ENCODE peak calls at places on chromosome 6, in six cellular contexts. One of them, this sample, is unnamed.

GRCh38 chr6:84284428-84285033 is 57.1 kb upstream of the CEP162 start:
- DNase-seq in NCI-H774: no peak
- DNase-seq in activated naive CD8-positive, alpha-beta T cell treated with anti-CD3 and anti-CD28 coated beads, Interleukin-2, amount 50 U/mL, for 24 hours: no peak
- DNase-seq in AML-193: no peak
- DNase-seq in fibroblast of the aortic adventitia: peak
- DNase-seq in G401: no peak
- DNase-seq in this sample: no peak

GRCh38 chr6:160462116-160462515 is 113.9 kb downstream of the SLC22A3 start:
- DNase-seq in fibroblast of the aortic adventitia: no peak
- DNase-seq in activated naive CD8-positive, alpha-beta T cell treated with anti-CD3 and anti-CD28 coated beads, Interleukin-2, amount 50 U/mL, for 24 hours: no peak
- DNase-seq in AML-193: no peak
- DNase-seq in G401: no peak
- DNase-seq in NCI-H774: no peak
- DNase-seq in this sample: no peak

GRCh38 chr6:99187429-99187828 is 162.0 kb downstream of the FAXC start:
- DNase-seq in G401: no peak
- DNase-seq in fibroblast of the aortic adventitia: no peak
- DNase-seq in activated naive CD8-positive, alpha-beta T cell treated with anti-CD3 and anti-CD28 coated beads, Interleukin-2, amount 50 U/mL, for 24 hours: no peak
- DNase-seq in AML-193: no peak
- DNase-seq in NCI-H774: no peak
- DNase-seq in this sample: no peak

GRCh38 chr6:138891255-138891986 is 95.5 kb downstream of the ECT2L start:
- DNase-seq in NCI-H774: no peak
- DNase-seq in AML-193: no peak
- DNase-seq in fibroblast of the aortic adventitia: no peak
- DNase-seq in activated naive CD8-positive, alpha-beta T cell treated with anti-CD3 and anti-CD28 coated beads, Interleukin-2, amount 50 U/mL, for 24 hours: no peak
- DNase-seq in G401: no peak
- DNase-seq in this sample: no peak

GRCh38 chr6:1626481-1626880 is 16.8 kb downstream of the FOXC1 start:
- DNase-seq in fibroblast of the aortic adventitia: peak
- DNase-seq in AML-193: no peak
- DNase-seq in G401: no peak
- DNase-seq in NCI-H774: no peak
- DNase-seq in activated naive CD8-positive, alpha-beta T cell treated with anti-CD3 and anti-CD28 coated beads, Interleukin-2, amount 50 U/mL, for 24 hours: no peak
- DNase-seq in this sample: no peak

GRCh38 chr6:15996030-15996429 is 132.9 kb upstream of the MYLIP start:
- DNase-seq in NCI-H774: no peak
- DNase-seq in G401: no peak
- DNase-seq in activated naive CD8-positive, alpha-beta T cell treated with anti-CD3 and anti-CD28 coated beads, Interleukin-2, amount 50 U/mL, for 24 hours: no peak
- DNase-seq in fibroblast of the aortic adventitia: no peak
- DNase-seq in AML-193: no peak
- DNase-seq in this sample: no peak

GRCh38 chr6:36631326-36632046 is 37.3 kb downstream of the SRSF3 start:
- DNase-seq in fibroblast of the aortic adventitia: no peak
- DNase-seq in activated naive CD8-positive, alpha-beta T cell treated with anti-CD3 and anti-CD28 coated beads, Interleukin-2, amount 50 U/mL, for 24 hours: no peak
- DNase-seq in AML-193: no peak
- DNase-seq in NCI-H774: no peak
- DNase-seq in G401: no peak
- DNase-seq in this sample: no peak

GRCh38 chr6:13572240-13572639 is 2.2 kb upstream of the SIRT5 start:
- DNase-seq in NCI-H774: no peak
- DNase-seq in fibroblast of the aortic adventitia: no peak
- DNase-seq in AML-193: no peak
- DNase-seq in activated naive CD8-positive, alpha-beta T cell treated with anti-CD3 and anti-CD28 coated beads, Interleukin-2, amount 50 U/mL, for 24 hours: no peak
- DNase-seq in G401: no peak
- DNase-seq in this sample: no peak

GRCh38 chr6:7615611-7616383 is 25.8 kb downstream of the SNRNP48 start:
- DNase-seq in activated naive CD8-positive, alpha-beta T cell treated with anti-CD3 and anti-CD28 coated beads, Interleukin-2, amount 50 U/mL, for 24 hours: peak
- DNase-seq in fibroblast of the aortic adventitia: peak
- DNase-seq in AML-193: peak
- DNase-seq in G401: peak
- DNase-seq in NCI-H774: peak
- DNase-seq in this sample: peak

GRCh38 chr6:158042245-158042798 is 60.7 kb downstream of the SYNJ2 start:
- DNase-seq in activated naive CD8-positive, alpha-beta T cell treated with anti-CD3 and anti-CD28 coated beads, Interleukin-2, amount 50 U/mL, for 24 hours: no peak
- DNase-seq in G401: no peak
- DNase-seq in AML-193: no peak
- DNase-seq in fibroblast of the aortic adventitia: peak
- DNase-seq in NCI-H774: no peak
- DNase-seq in this sample: no peak

GRCh38 chr6:107334026-107334425 is 125.3 kb downstream of the PDSS2 start:
- DNase-seq in G401: no peak
- DNase-seq in activated naive CD8-positive, alpha-beta T cell treated with anti-CD3 and anti-CD28 coated beads, Interleukin-2, amount 50 U/mL, for 24 hours: no peak
- DNase-seq in AML-193: no peak
- DNase-seq in NCI-H774: no peak
- DNase-seq in fibroblast of the aortic adventitia: no peak
- DNase-seq in this sample: no peak

GRCh38 chr6:105740946-105741605 is 338.2 kb upstream of the PREP start:
- DNase-seq in activated naive CD8-positive, alpha-beta T cell treated with anti-CD3 and anti-CD28 coated beads, Interleukin-2, amount 50 U/mL, for 24 hours: no peak
- DNase-seq in NCI-H774: no peak
- DNase-seq in G401: no peak
- DNase-seq in fibroblast of the aortic adventitia: peak
- DNase-seq in AML-193: no peak
- DNase-seq in this sample: no peak

GRCh38 chr6:128465368-128466343 is 54.7 kb downstream of the PTPRK start:
- DNase-seq in G401: no peak
- DNase-seq in AML-193: no peak
- DNase-seq in activated naive CD8-positive, alpha-beta T cell treated with anti-CD3 and anti-CD28 coated beads, Interleukin-2, amount 50 U/mL, for 24 hours: no peak
- DNase-seq in fibroblast of the aortic adventitia: no peak
- DNase-seq in NCI-H774: no peak
- DNase-seq in this sample: no peak

GRCh38 chr6:125952764-125953501 is 3.6 kb upstream of the HINT3 start:
- DNase-seq in fibroblast of the aortic adventitia: peak
- DNase-seq in G401: no peak
- DNase-seq in NCI-H774: no peak
- DNase-seq in activated naive CD8-positive, alpha-beta T cell treated with anti-CD3 and anti-CD28 coated beads, Interleukin-2, amount 50 U/mL, for 24 hours: peak
- DNase-seq in AML-193: peak
- DNase-seq in this sample: no peak

GRCh38 chr6:41728073-41728936 is 7.1 kb downstream of the TFEB start:
- DNase-seq in G401: peak
- DNase-seq in activated naive CD8-positive, alpha-beta T cell treated with anti-CD3 and anti-CD28 coated beads, Interleukin-2, amount 50 U/mL, for 24 hours: no peak
- DNase-seq in NCI-H774: peak
- DNase-seq in fibroblast of the aortic adventitia: no peak
- DNase-seq in AML-193: no peak
- DNase-seq in this sample: no peak

GRCh38 chr6:36692220-36692619 is 5.4 kb upstream of the RAB44 start:
- DNase-seq in fibroblast of the aortic adventitia: no peak
- DNase-seq in G401: no peak
- DNase-seq in AML-193: peak
- DNase-seq in activated naive CD8-positive, alpha-beta T cell treated with anti-CD3 and anti-CD28 coated beads, Interleukin-2, amount 50 U/mL, for 24 hours: no peak
- DNase-seq in NCI-H774: no peak
- DNase-seq in this sample: no peak

GRCh38 chr6:34598725-34599124 is 42.6 kb upstream of the SPDEF start:
- DNase-seq in activated naive CD8-positive, alpha-beta T cell treated with anti-CD3 and anti-CD28 coated beads, Interleukin-2, amount 50 U/mL, for 24 hours: no peak
- DNase-seq in G401: peak
- DNase-seq in fibroblast of the aortic adventitia: no peak
- DNase-seq in AML-193: no peak
- DNase-seq in NCI-H774: no peak
- DNase-seq in this sample: no peak

GRCh38 chr6:49333345-49334120 is 129.5 kb downstream of the MMUT start:
- DNase-seq in fibroblast of the aortic adventitia: peak
- DNase-seq in NCI-H774: no peak
- DNase-seq in AML-193: no peak
- DNase-seq in activated naive CD8-positive, alpha-beta T cell treated with anti-CD3 and anti-CD28 coated beads, Interleukin-2, amount 50 U/mL, for 24 hours: no peak
- DNase-seq in G401: no peak
- DNase-seq in this sample: no peak

GRCh38 chr6:57317060-57317943 is at the start of gene PRIM2:
- DNase-seq in NCI-H774: peak
- DNase-seq in fibroblast of the aortic adventitia: peak
- DNase-seq in activated naive CD8-positive, alpha-beta T cell treated with anti-CD3 and anti-CD28 coated beads, Interleukin-2, amount 50 U/mL, for 24 hours: peak
- DNase-seq in AML-193: peak
- DNase-seq in G401: peak
- DNase-seq in this sample: peak

GRCh38 chr6:20202070-20202658 is 10.1 kb downstream of the MBOAT1 start:
- DNase-seq in G401: no peak
- DNase-seq in fibroblast of the aortic adventitia: peak
- DNase-seq in activated naive CD8-positive, alpha-beta T cell treated with anti-CD3 and anti-CD28 coated beads, Interleukin-2, amount 50 U/mL, for 24 hours: no peak
- DNase-seq in NCI-H774: peak
- DNase-seq in AML-193: peak
- DNase-seq in this sample: no peak

GRCh38 chr6:714100-714499 is 21.2 kb upstream of the EXOC2 start:
- DNase-seq in NCI-H774: no peak
- DNase-seq in fibroblast of the aortic adventitia: no peak
- DNase-seq in G401: no peak
- DNase-seq in AML-193: no peak
- DNase-seq in activated naive CD8-positive, alpha-beta T cell treated with anti-CD3 and anti-CD28 coated beads, Interleukin-2, amount 50 U/mL, for 24 hours: no peak
- DNase-seq in this sample: no peak

GRCh38 chr6:87183687-87184086 is 28.3 kb downstream of the ZNF292 start:
- DNase-seq in fibroblast of the aortic adventitia: peak
- DNase-seq in G401: no peak
- DNase-seq in activated naive CD8-positive, alpha-beta T cell treated with anti-CD3 and anti-CD28 coated beads, Interleukin-2, amount 50 U/mL, for 24 hours: no peak
- DNase-seq in NCI-H774: no peak
- DNase-seq in AML-193: no peak
- DNase-seq in this sample: no peak

GRCh38 chr6:6246539-6246938 is 73.9 kb downstream of the F13A1 start:
- DNase-seq in AML-193: no peak
- DNase-seq in G401: no peak
- DNase-seq in fibroblast of the aortic adventitia: no peak
- DNase-seq in activated naive CD8-positive, alpha-beta T cell treated with anti-CD3 and anti-CD28 coated beads, Interleukin-2, amount 50 U/mL, for 24 hours: no peak
- DNase-seq in NCI-H774: peak
- DNase-seq in this sample: no peak

GRCh38 chr6:44062771-44063560 is 64.3 kb downstream of the MRPL14 start:
- DNase-seq in AML-193: no peak
- DNase-seq in NCI-H774: no peak
- DNase-seq in fibroblast of the aortic adventitia: no peak
- DNase-seq in activated naive CD8-positive, alpha-beta T cell treated with anti-CD3 and anti-CD28 coated beads, Interleukin-2, amount 50 U/mL, for 24 hours: peak
- DNase-seq in G401: peak
- DNase-seq in this sample: no peak

GRCh38 chr6:30615219-30615957 is 1.7 kb downstream of the PPP1R10 start:
- DNase-seq in NCI-H774: peak
- DNase-seq in G401: peak
- DNase-seq in fibroblast of the aortic adventitia: peak
- DNase-seq in activated naive CD8-positive, alpha-beta T cell treated with anti-CD3 and anti-CD28 coated beads, Interleukin-2, amount 50 U/mL, for 24 hours: peak
- DNase-seq in AML-193: peak
- DNase-seq in this sample: peak

GRCh38 chr6:24458937-24459336 is 30.4 kb downstream of the GPLD1 start:
- DNase-seq in G401: no peak
- DNase-seq in AML-193: no peak
- DNase-seq in fibroblast of the aortic adventitia: no peak
- DNase-seq in activated naive CD8-positive, alpha-beta T cell treated with anti-CD3 and anti-CD28 coated beads, Interleukin-2, amount 50 U/mL, for 24 hours: no peak
- DNase-seq in NCI-H774: no peak
- DNase-seq in this sample: no peak

GRCh38 chr6:131060311-131060710 is 2.7 kb downstream of the EPB41L2 start:
- DNase-seq in NCI-H774: no peak
- DNase-seq in fibroblast of the aortic adventitia: peak
- DNase-seq in G401: peak
- DNase-seq in activated naive CD8-positive, alpha-beta T cell treated with anti-CD3 and anti-CD28 coated beads, Interleukin-2, amount 50 U/mL, for 24 hours: no peak
- DNase-seq in AML-193: no peak
- DNase-seq in this sample: no peak

GRCh38 chr6:41429506-41430504 is 94.4 kb downstream of the NCR2 start:
- DNase-seq in fibroblast of the aortic adventitia: no peak
- DNase-seq in G401: no peak
- DNase-seq in activated naive CD8-positive, alpha-beta T cell treated with anti-CD3 and anti-CD28 coated beads, Interleukin-2, amount 50 U/mL, for 24 hours: no peak
- DNase-seq in NCI-H774: no peak
- DNase-seq in AML-193: no peak
- DNase-seq in this sample: no peak

GRCh38 chr6:44338228-44339122 is 4.0 kb upstream of the SPATS1 start:
- DNase-seq in NCI-H774: peak
- DNase-seq in G401: peak
- DNase-seq in activated naive CD8-positive, alpha-beta T cell treated with anti-CD3 and anti-CD28 coated beads, Interleukin-2, amount 50 U/mL, for 24 hours: peak
- DNase-seq in fibroblast of the aortic adventitia: peak
- DNase-seq in AML-193: peak
- DNase-seq in this sample: peak

GRCh38 chr6:16658661-16659060 is 102.6 kb downstream of the ATXN1 start:
- DNase-seq in G401: no peak
- DNase-seq in NCI-H774: no peak
- DNase-seq in activated naive CD8-positive, alpha-beta T cell treated with anti-CD3 and anti-CD28 coated beads, Interleukin-2, amount 50 U/mL, for 24 hours: no peak
- DNase-seq in fibroblast of the aortic adventitia: no peak
- DNase-seq in AML-193: no peak
- DNase-seq in this sample: no peak

GRCh38 chr6:36639171-36639808 is 39.2 kb upstream of the CDKN1A start:
- DNase-seq in activated naive CD8-positive, alpha-beta T cell treated with anti-CD3 and anti-CD28 coated beads, Interleukin-2, amount 50 U/mL, for 24 hours: no peak
- DNase-seq in G401: no peak
- DNase-seq in NCI-H774: no peak
- DNase-seq in fibroblast of the aortic adventitia: no peak
- DNase-seq in AML-193: no peak
- DNase-seq in this sample: no peak